ENCODE peak calls at places on chromosomes 16 and 17, in eight cellular contexts. O, I, H, X, E, Q, R and N are unnamed samples.
A peak's percentile ranks its signal among the peaks of the same experiment; 100 is the strongest.

GRCh38 chr17:7864995-7865650 is 7.3 kb downstream of the CYB5D1 start:
- DNase-seq in O (no peak), I (no peak), H (no peak), X (no peak), E (no peak), Q (no peak), R (no peak), N (no peak)

GRCh38 chr17:20123209-20123608 is 114.0 kb downstream of the SPECC1 start:
- DNase-seq in O (no peak), I (no peak), H (no peak), X (no peak), E (no peak), Q (no peak), R (no peak), N (no peak)

GRCh38 chr16:64132686-64133085 is 989.2 kb downstream of the CDH11 start:
- DNase-seq in O (no peak), I (no peak), H (no peak), X (no peak), E (no peak), Q (no peak), R (no peak), N (no peak)

GRCh38 chr17:46154151-46154816 is 38.9 kb downstream of the KANSL1 start:
- DNase-seq in O (no peak), I (peak; percentile 37), H (no peak), X (no peak), E (no peak), Q (peak; percentile 65), R (no peak), N (peak; percentile 40)

GRCh38 chr16:66069576-66069975 is 296.9 kb upstream of the CDH5 start:
- DNase-seq in O (no peak), I (no peak), H (no peak), X (no peak), E (no peak), Q (no peak), R (no peak), N (no peak)

GRCh38 chr17:50198026-50198669 is 3.3 kb downstream of the COL1A1 start:
- DNase-seq in O (no peak), I (peak; percentile 13), H (peak; percentile 70), X (no peak), E (no peak), Q (peak; percentile 77), R (peak; percentile 44), N (peak; percentile 83)

GRCh38 chr17:49371178-49371834 is 9.3 kb upstream of the ZNF652 start:
- DNase-seq in O (no peak), I (no peak), H (peak; percentile 47), X (no peak), E (no peak), Q (no peak), R (no peak), N (no peak)

GRCh38 chr17:32725697-32726096 is 151.2 kb downstream of the MYO1D start:
- DNase-seq in O (no peak), I (no peak), H (no peak), X (no peak), E (no peak), Q (no peak), R (no peak), N (no peak)

GRCh38 chr16:54677551-54677950 is 253.1 kb upstream of the IRX5 start:
- DNase-seq in O (no peak), I (no peak), H (no peak), X (no peak), E (no peak), Q (no peak), R (no peak), N (no peak)

GRCh38 chr17:1732241-1733046 is 7.9 kb downstream of the WDR81 start:
- DNase-seq in O (no peak), I (no peak), H (no peak), X (no peak), E (no peak), Q (no peak), R (no peak), N (no peak)

GRCh38 chr16:79437764-79438728 is 162.5 kb downstream of the MAF start:
- DNase-seq in O (peak; percentile 74), I (no peak), H (peak; percentile 71), X (no peak), E (no peak), Q (no peak), R (no peak), N (no peak)

GRCh38 chr17:78019976-78020716 is 61.6 kb downstream of the TNRC6C start:
- DNase-seq in O (no peak), I (no peak), H (no peak), X (no peak), E (no peak), Q (no peak), R (no peak), N (no peak)

GRCh38 chr17:80198144-80198661 is 21.9 kb downstream of the SGSH start:
- DNase-seq in O (no peak), I (no peak), H (no peak), X (no peak), E (no peak), Q (no peak), R (no peak), N (no peak)